ENCODE peak calls at places on chromosomes 4 and X, in ten cellular contexts. D is psoas muscle, W is colonic mucosa, C is neuronal stem cell, M is breast epithelium, R is A549, B is sigmoid colon, S is neural progenitor cell, U is HCT116, K is thoracic aorta. X is an unnamed sample.

GRCh38 chrX:124307253-124307907 is 25.1 kb upstream of the TEX13D start:
- DNase-seq in D (no peak), U (no peak), K (no peak), B (no peak), C (no peak), W (no peak), S (no peak), M (no peak), R (no peak), X (no peak)

GRCh38 chr4:151738706-151739105 is 22.1 kb downstream of the GATB start:
- DNase-seq in R (no peak), U (no peak), M (no peak), S (no peak), W (no peak), K (no peak), C (no peak), B (no peak), D (no peak), X (no peak)

GRCh38 chr4:3766207-3766790 is at the start of gene ADRA2C:
- DNase-seq in W (no peak), K (no peak), S (peak; percentile 68), C (peak; percentile 24), B (no peak), M (no peak), R (peak; percentile 33), D (peak; percentile 66), U (no peak), X (peak; percentile 46)

GRCh38 chr4:140944539-140944938 is 188.4 kb upstream of the TBC1D9 start:
- DNase-seq in C (no peak), S (no peak), D (no peak), W (no peak), R (no peak), K (no peak), M (no peak), B (no peak), U (no peak), X (no peak)

GRCh38 chr4:86963697-86964096 is 28.9 kb downstream of the AFF1 start:
- DNase-seq in S (no peak), W (no peak), D (no peak), U (peak; percentile 50), C (no peak), M (no peak), B (no peak), K (no peak), R (peak; percentile 78), X (no peak)

GRCh38 chr4:8108991-8109390 is 49.6 kb downstream of the ABLIM2 start:
- DNase-seq in S (no peak), C (no peak), W (no peak), B (no peak), R (no peak), D (peak; percentile 56), K (no peak), M (no peak), U (no peak), X (no peak)

GRCh38 chr4:77022581-77023133 is 53.1 kb downstream of the CCNI start:
- DNase-seq in U (no peak), R (no peak), B (no peak), M (no peak), S (peak; percentile 80), D (no peak), W (no peak), K (no peak), C (peak; percentile 62), X (peak; percentile 78)

GRCh38 chr4:15291133-15291532 is 136.7 kb upstream of the C1QTNF7 start:
- DNase-seq in W (no peak), U (no peak), D (no peak), R (no peak), M (no peak), B (no peak), S (no peak), K (no peak), C (no peak), X (peak; percentile 70)

GRCh38 chrX:110006826-110007375 is 4.0 kb downstream of the TMEM164 start:
- DNase-seq in C (no peak), W (no peak), K (no peak), D (no peak), U (no peak), S (no peak), B (no peak), M (no peak), R (no peak), X (no peak)

GRCh38 chr4:87360338-87360935 is 30.6 kb downstream of the HSD17B11 start:
- DNase-seq in C (no peak), K (no peak), M (no peak), U (no peak), W (no peak), D (no peak), R (no peak), S (no peak), B (no peak), X (no peak)

GRCh38 chrX:45840411-45840950 is 639.8 kb upstream of the DIPK2B start:
- DNase-seq in B (no peak), D (no peak), M (no peak), R (no peak), W (no peak), U (no peak), S (no peak), K (no peak), C (no peak), X (no peak)

GRCh38 chr4:93878566-93878965 is 50.0 kb downstream of the ATOH1 start:
- DNase-seq in C (no peak), R (no peak), W (no peak), U (no peak), B (no peak), M (no peak), K (no peak), S (no peak), D (no peak), X (no peak)

GRCh38 chrX:119899125-119899524 is 3.4 kb downstream of the AKAP14 start:
- DNase-seq in M (no peak), S (no peak), W (peak; percentile 22), R (no peak), C (no peak), K (no peak), D (no peak), U (no peak), B (no peak), X (no peak)
- H3K4me1 ChIP-seq in M (no peaks in the 10 kb centered on the region), S (no peaks in the 10 kb centered on the region), W (no peaks in the 10 kb centered on the region), R (peaks cover 2% of the 10 kb centered on the region), C (no peaks in the 10 kb centered on the region), K (no peaks in the 10 kb centered on the region), D (no peaks in the 10 kb centered on the region), U (no peaks in the 10 kb centered on the region), B (no peaks in the 10 kb centered on the region), X (no peaks in the 10 kb centered on the region)

GRCh38 chrX:106203315-106203714 is 35.2 kb downstream of the PWWP3B start:
- DNase-seq in K (no peak), U (no peak), B (no peak), W (no peak), M (no peak), D (no peak), R (no peak), S (no peak), C (no peak), X (no peak)

DNA sequence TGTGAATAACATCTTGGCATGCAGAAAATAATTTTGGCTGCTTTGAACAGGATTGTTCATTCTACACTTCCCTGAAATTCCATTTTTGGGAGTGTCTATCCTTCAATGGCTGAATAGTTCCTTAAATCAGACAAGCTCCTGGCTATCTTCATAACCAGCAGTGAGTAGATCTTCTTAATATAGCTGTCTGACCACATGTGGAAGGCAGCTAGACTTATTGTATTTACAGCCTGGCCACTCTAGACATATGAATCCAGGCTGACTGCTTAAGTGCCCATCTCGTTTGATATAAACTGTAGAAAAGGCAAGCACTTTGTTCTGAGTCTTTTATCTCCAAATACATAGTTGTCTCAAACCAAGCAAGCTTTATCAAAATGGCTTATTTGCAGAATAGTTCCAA is 40.0 kb downstream of the PWWP3B start:
- DNase-seq in M (no peak), B (no peak), K (no peak), C (no peak), U (no peak), S (no peak), R (no peak), D (no peak), W (no peak), X (no peak)
- H3K4me1 ChIP-seq in M (no peaks in the 10 kb centered on the region), B (no peaks in the 10 kb centered on the region), K (no peaks in the 10 kb centered on the region), C (no peaks in the 10 kb centered on the region), U (no peaks in the 10 kb centered on the region), S (no peaks in the 10 kb centered on the region), R (no peaks in the 10 kb centered on the region), D (peaks cover 4% of the 10 kb centered on the region), W (no peaks in the 10 kb centered on the region), X (no peaks in the 10 kb centered on the region)

DNA sequence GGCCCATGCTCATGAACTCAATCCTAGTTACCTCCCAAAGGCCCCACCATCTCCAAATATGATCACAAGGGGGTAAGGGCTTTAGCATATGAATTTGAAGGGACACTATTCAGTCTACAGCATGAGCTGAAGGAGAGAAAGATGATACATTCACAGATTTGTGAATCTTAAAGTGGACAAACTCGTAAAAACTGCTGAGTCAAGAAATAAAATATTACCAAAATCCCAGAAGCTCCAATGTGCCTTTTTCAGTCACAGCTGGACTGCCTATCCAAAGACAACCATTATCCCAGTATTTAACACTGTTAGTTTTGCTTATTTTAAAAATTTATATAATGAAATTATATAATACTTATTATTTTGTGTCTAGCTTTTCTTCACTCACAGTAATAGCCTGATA is 109.0 kb downstream of the CXXC4 start:
- DNase-seq in D (no peak), S (no peak), R (no peak), K (no peak), M (no peak), W (no peak), B (no peak), U (no peak), C (no peak), X (no peak)
- H3K4me1 ChIP-seq in D (no peaks in the 10 kb centered on the region), S (peaks cover 6% of the 10 kb centered on the region), R (no peaks in the 10 kb centered on the region), K (no peaks in the 10 kb centered on the region), M (no peaks in the 10 kb centered on the region), W (no peaks in the 10 kb centered on the region), B (no peaks in the 10 kb centered on the region), U (no peaks in the 10 kb centered on the region), C (no peaks in the 10 kb centered on the region), X (no peaks in the 10 kb centered on the region)

GRCh38 chrX:103384672-103385071 is 8.3 kb downstream of the BEX3 start:
- DNase-seq in M (no peak), S (no peak), U (no peak), B (no peak), K (no peak), R (no peak), W (no peak), D (no peak), C (no peak), X (no peak)

GRCh38 chrX:103386332-103386731 is 10.0 kb downstream of the BEX3 start:
- DNase-seq in W (no peak), R (no peak), B (no peak), S (no peak), K (no peak), C (no peak), M (no peak), U (no peak), D (no peak), X (no peak)

GRCh38 chrX:103376979-103377324 is 614 bp downstream of the BEX3 start:
- DNase-seq in U (no peak), B (no peak), C (no peak), R (peak; percentile 24), M (no peak), D (peak; percentile 50), W (peak; percentile 21), K (no peak), S (peak; percentile 57), X (peak; percentile 43)

GRCh38 chrX:103378990-103379389 is 2.7 kb downstream of the BEX3 start:
- DNase-seq in M (no peak), S (no peak), B (no peak), D (no peak), U (no peak), R (no peak), K (no peak), W (no peak), C (no peak), X (no peak)

GRCh38 chrX:103382893-103383292 is 6.6 kb downstream of the BEX3 start:
- DNase-seq in C (no peak), K (no peak), U (no peak), S (no peak), W (no peak), B (no peak), M (no peak), D (no peak), R (no peak), X (no peak)
- H3K4me1 ChIP-seq in C (no peaks in the 10 kb centered on the region), K (no peaks in the 10 kb centered on the region), U (no peaks in the 10 kb centered on the region), S (no peaks in the 10 kb centered on the region), W (no peaks in the 10 kb centered on the region), B (no peaks in the 10 kb centered on the region), M (no peaks in the 10 kb centered on the region), D (no peaks in the 10 kb centered on the region), R (peaks cover 8% of the 10 kb centered on the region), X (peaks cover 2% of the 10 kb centered on the region)